ENCODE peak calls at places on chromosomes 7 and 10, in nine cellular contexts. One of them, this sample, is unnamed.

GRCh38 chr10:33509231-33509871 is 174.9 kb upstream of the NRP1 start:
- DNase-seq in epithelial cell of esophagus: peak
- DNase-seq in cardiac fibroblast: peak
- DNase-seq in heart left ventricle: no peak
- DNase-seq in activated effector memory CD4-positive, alpha-beta T cell treated with Interleukin-2 at 50 U/mL for 16 hours: no peak
- DNase-seq in NCI-H2081: peak
- DNase-seq in activated naive CD8-positive, alpha-beta T cell treated with anti-CD3 and anti-CD28 coated beads, Interleukin-2, amount 50 U/mL, for 24 hours: peak
- DNase-seq in amniotic stem cell: peak
- DNase-seq in naive thymus-derived CD8-positive, alpha-beta T cell: no peak
- DNase-seq in this sample: peak

GRCh38 chr10:72007246-72007892 is 43.2 kb downstream of the CHST3 start:
- DNase-seq in epithelial cell of esophagus: no peak
- DNase-seq in cardiac fibroblast: no peak
- DNase-seq in heart left ventricle: peak
- DNase-seq in activated effector memory CD4-positive, alpha-beta T cell treated with Interleukin-2 at 50 U/mL for 16 hours: no peak
- DNase-seq in NCI-H2081: no peak
- DNase-seq in activated naive CD8-positive, alpha-beta T cell treated with anti-CD3 and anti-CD28 coated beads, Interleukin-2, amount 50 U/mL, for 24 hours: no peak
- DNase-seq in amniotic stem cell: no peak
- DNase-seq in naive thymus-derived CD8-positive, alpha-beta T cell: no peak
- DNase-seq in this sample: no peak

GRCh38 chr7:13682626-13683025 is 306.8 kb downstream of the ETV1 start:
- DNase-seq in epithelial cell of esophagus: no peak
- DNase-seq in cardiac fibroblast: no peak
- DNase-seq in heart left ventricle: no peak
- DNase-seq in activated effector memory CD4-positive, alpha-beta T cell treated with Interleukin-2 at 50 U/mL for 16 hours: no peak
- DNase-seq in NCI-H2081: no peak
- DNase-seq in activated naive CD8-positive, alpha-beta T cell treated with anti-CD3 and anti-CD28 coated beads, Interleukin-2, amount 50 U/mL, for 24 hours: no peak
- DNase-seq in amniotic stem cell: no peak
- DNase-seq in naive thymus-derived CD8-positive, alpha-beta T cell: no peak
- DNase-seq in this sample: no peak

GRCh38 chr10:5910323-5911100 is 20.5 kb downstream of the FBH1 start:
- DNase-seq in epithelial cell of esophagus: no peak
- DNase-seq in cardiac fibroblast: no peak
- DNase-seq in heart left ventricle: no peak
- DNase-seq in activated effector memory CD4-positive, alpha-beta T cell treated with Interleukin-2 at 50 U/mL for 16 hours: no peak
- DNase-seq in NCI-H2081: peak
- DNase-seq in activated naive CD8-positive, alpha-beta T cell treated with anti-CD3 and anti-CD28 coated beads, Interleukin-2, amount 50 U/mL, for 24 hours: no peak
- DNase-seq in amniotic stem cell: no peak
- DNase-seq in naive thymus-derived CD8-positive, alpha-beta T cell: no peak
- DNase-seq in this sample: no peak

GRCh38 chr7:128235469-128235868 is 5.6 kb upstream of the LEP start:
- DNase-seq in epithelial cell of esophagus: no peak
- DNase-seq in cardiac fibroblast: no peak
- DNase-seq in heart left ventricle: no peak
- DNase-seq in activated effector memory CD4-positive, alpha-beta T cell treated with Interleukin-2 at 50 U/mL for 16 hours: no peak
- DNase-seq in NCI-H2081: no peak
- DNase-seq in activated naive CD8-positive, alpha-beta T cell treated with anti-CD3 and anti-CD28 coated beads, Interleukin-2, amount 50 U/mL, for 24 hours: no peak
- DNase-seq in amniotic stem cell: no peak
- DNase-seq in naive thymus-derived CD8-positive, alpha-beta T cell: no peak
- DNase-seq in this sample: no peak

GRCh38 chr10:15112657-15113056 is 15.5 kb downstream of the RPP38 start:
- DNase-seq in epithelial cell of esophagus: no peak
- DNase-seq in cardiac fibroblast: no peak
- DNase-seq in heart left ventricle: no peak
- DNase-seq in activated effector memory CD4-positive, alpha-beta T cell treated with Interleukin-2 at 50 U/mL for 16 hours: no peak
- DNase-seq in NCI-H2081: no peak
- DNase-seq in activated naive CD8-positive, alpha-beta T cell treated with anti-CD3 and anti-CD28 coated beads, Interleukin-2, amount 50 U/mL, for 24 hours: no peak
- DNase-seq in amniotic stem cell: no peak
- DNase-seq in naive thymus-derived CD8-positive, alpha-beta T cell: no peak
- DNase-seq in this sample: no peak

GRCh38 chr10:131973160-131973951 is 8.4 kb downstream of the BNIP3 start:
- DNase-seq in epithelial cell of esophagus: no peak
- DNase-seq in cardiac fibroblast: no peak
- DNase-seq in heart left ventricle: no peak
- DNase-seq in activated effector memory CD4-positive, alpha-beta T cell treated with Interleukin-2 at 50 U/mL for 16 hours: no peak
- DNase-seq in NCI-H2081: no peak
- DNase-seq in activated naive CD8-positive, alpha-beta T cell treated with anti-CD3 and anti-CD28 coated beads, Interleukin-2, amount 50 U/mL, for 24 hours: peak
- DNase-seq in amniotic stem cell: no peak
- DNase-seq in naive thymus-derived CD8-positive, alpha-beta T cell: peak
- DNase-seq in this sample: no peak

GRCh38 chr10:26890956-26891355 is 30.2 kb upstream of the ABI1 start:
- DNase-seq in epithelial cell of esophagus: peak
- DNase-seq in cardiac fibroblast: peak
- DNase-seq in heart left ventricle: no peak
- DNase-seq in activated effector memory CD4-positive, alpha-beta T cell treated with Interleukin-2 at 50 U/mL for 16 hours: peak
- DNase-seq in NCI-H2081: peak
- DNase-seq in activated naive CD8-positive, alpha-beta T cell treated with anti-CD3 and anti-CD28 coated beads, Interleukin-2, amount 50 U/mL, for 24 hours: peak
- DNase-seq in amniotic stem cell: no peak
- DNase-seq in naive thymus-derived CD8-positive, alpha-beta T cell: no peak
- DNase-seq in this sample: peak

GRCh38 chr10:26857991-26858706 is 2.6 kb downstream of the ABI1 start:
- DNase-seq in epithelial cell of esophagus: peak
- DNase-seq in cardiac fibroblast: peak
- DNase-seq in heart left ventricle: no peak
- DNase-seq in activated effector memory CD4-positive, alpha-beta T cell treated with Interleukin-2 at 50 U/mL for 16 hours: no peak
- DNase-seq in NCI-H2081: no peak
- DNase-seq in activated naive CD8-positive, alpha-beta T cell treated with anti-CD3 and anti-CD28 coated beads, Interleukin-2, amount 50 U/mL, for 24 hours: no peak
- DNase-seq in amniotic stem cell: no peak
- DNase-seq in naive thymus-derived CD8-positive, alpha-beta T cell: no peak
- DNase-seq in this sample: no peak

GRCh38 chr10:119165171-119166110 is at the start of gene SFXN4:
- DNase-seq in epithelial cell of esophagus: peak
- DNase-seq in cardiac fibroblast: peak
- DNase-seq in heart left ventricle: peak
- DNase-seq in activated effector memory CD4-positive, alpha-beta T cell treated with Interleukin-2 at 50 U/mL for 16 hours: peak
- DNase-seq in NCI-H2081: peak
- DNase-seq in activated naive CD8-positive, alpha-beta T cell treated with anti-CD3 and anti-CD28 coated beads, Interleukin-2, amount 50 U/mL, for 24 hours: peak
- DNase-seq in amniotic stem cell: peak
- DNase-seq in naive thymus-derived CD8-positive, alpha-beta T cell: peak
- DNase-seq in this sample: peak

GRCh38 chr7:135923700-135924261 is 53.4 kb downstream of the MTPN start:
- DNase-seq in epithelial cell of esophagus: peak
- DNase-seq in cardiac fibroblast: peak
- DNase-seq in heart left ventricle: no peak
- DNase-seq in activated effector memory CD4-positive, alpha-beta T cell treated with Interleukin-2 at 50 U/mL for 16 hours: no peak
- DNase-seq in NCI-H2081: no peak
- DNase-seq in activated naive CD8-positive, alpha-beta T cell treated with anti-CD3 and anti-CD28 coated beads, Interleukin-2, amount 50 U/mL, for 24 hours: no peak
- DNase-seq in amniotic stem cell: peak
- DNase-seq in naive thymus-derived CD8-positive, alpha-beta T cell: no peak
- DNase-seq in this sample: peak

GRCh38 chr7:138869353-138869752 is 71.4 kb upstream of the ATP6V0A4 start:
- DNase-seq in epithelial cell of esophagus: no peak
- DNase-seq in cardiac fibroblast: no peak
- DNase-seq in heart left ventricle: no peak
- DNase-seq in activated effector memory CD4-positive, alpha-beta T cell treated with Interleukin-2 at 50 U/mL for 16 hours: no peak
- DNase-seq in NCI-H2081: no peak
- DNase-seq in activated naive CD8-positive, alpha-beta T cell treated with anti-CD3 and anti-CD28 coated beads, Interleukin-2, amount 50 U/mL, for 24 hours: no peak
- DNase-seq in amniotic stem cell: no peak
- DNase-seq in naive thymus-derived CD8-positive, alpha-beta T cell: no peak
- DNase-seq in this sample: no peak